ENCODE peak calls at places on chromosome 2, in seven cellular contexts. A, L, K, B, I, V and Q are unnamed samples.

GRCh38 chr2:47785986-47786385 is 3.0 kb downstream of the MSH6 start:
- DNase-seq in K (no peak), L (no peak), I (no peak), V (no peak), A (no peak), B (no peak), Q (no peak)

GRCh38 chr2:135174049-135174801 is 122.1 kb downstream of the RAB3GAP1 start:
- DNase-seq in K (no peak), A (no peak), I (no peak), B (no peak), L (no peak), V (no peak), Q (no peak)

GRCh38 chr2:95332036-95332435 is 34.9 kb downstream of the KCNIP3 start:
- DNase-seq in L (no peak), I (no peak), A (no peak), V (no peak), K (no peak), B (no peak), Q (no peak)

GRCh38 chr2:12203528-12203927 is 457.1 kb downstream of the LPIN1 start:
- DNase-seq in L (no peak), I (no peak), A (no peak), B (no peak), K (no peak), V (no peak), Q (no peak)

GRCh38 chr2:158518083-158518482 is 61.3 kb downstream of the PKP4 start:
- DNase-seq in A (no peak), B (no peak), V (no peak), L (no peak), K (no peak), I (no peak), Q (no peak)

GRCh38 chr2:118085173-118086023 is 2.9 kb upstream of the INSIG2 start:
- DNase-seq in B (no peak), L (no peak), A (no peak), K (no peak), I (no peak), V (no peak), Q (no peak)

GRCh38 chr2:235026649-235027557 is 75.1 kb downstream of the SH3BP4 start:
- DNase-seq in I (no peak), B (no peak), L (no peak), V (no peak), A (no peak), K (no peak), Q (no peak)

GRCh38 chr2:240994161-240994896 is 4.1 kb upstream of the SNED1 start:
- DNase-seq in K (no peak), I (no peak), A (no peak), B (no peak), L (peak; percentile 79), V (no peak), Q (no peak)

GRCh38 chr2:150134223-150134858 is 353.1 kb downstream of the RND3 start:
- DNase-seq in K (no peak), B (no peak), A (no peak), L (no peak), I (no peak), V (no peak), Q (no peak)

GRCh38 chr2:73285162-73285739 is 973 bp upstream of the FBXO41 start:
- DNase-seq in K (no peak), V (no peak), L (no peak), I (no peak), B (no peak), A (no peak), Q (no peak)